ENCODE peak calls at places on chromosomes 3 and 15, in seven cellular contexts. L is effector memory CD4-positive, alpha-beta T cell; U is adrenal gland; V is Caco-2; Y is neural progenitor cell; G is CD8-positive, alpha-beta T cell; O is naive thymus-derived CD4-positive, alpha-beta T cell. H is an unnamed sample. For H3K9me3, the result is how much of the 10 kb centered on the place peaks cover.

GRCh38 chr15:58070801-58071418 is 5.4 kb upstream of the ALDH1A2 start:
- DNase-seq in L (no peak), U (peak), V (peak), Y (peak), G (peak), O (peak), H (peak)

GRCh38 chr3:36597422-36597821 is 166.9 kb downstream of the DCLK3 start:
- DNase-seq in L (no peak), U (no peak), V (peak), Y (peak), G (no peak), O (no peak), H (no peak)

GRCh38 chr3:182741214-182741613 is 52.1 kb upstream of the ATP11B start:
- DNase-seq in L (no peak), U (no peak), V (no peak), Y (no peak), G (no peak), O (no peak), H (no peak)

GRCh38 chr15:100902436-100903190 is 16.5 kb upstream of the LRRK1 start:
- DNase-seq in L (no peak), U (peak), V (no peak), Y (no peak), G (no peak), O (no peak), H (no peak)

GRCh38 chr3:143644370-143645089 is 203.7 kb downstream of the SLC9A9 start:
- DNase-seq in L (no peak), U (peak), V (peak), Y (peak), G (peak), O (peak), H (no peak)

GRCh38 chr3:155079795-155080546 is at the start of gene MME:
- DNase-seq in L (no peak), U (no peak), V (peak), Y (peak), G (no peak), O (no peak), H (no peak)

GRCh38 chr3:64093825-64094712 is 70.8 kb upstream of the PSMD6 start:
- DNase-seq in L (no peak), U (no peak), V (no peak), Y (no peak), G (no peak), O (no peak), H (no peak)

GRCh38 chr15:32919749-32920414 is 202.1 kb downstream of the GREM1 start:
- DNase-seq in L (no peak), U (no peak), V (no peak), Y (no peak), G (no peak), O (no peak), H (no peak)

GRCh38 chr3:181383760-181384159 is 328.0 kb upstream of the SOX2 start:
- DNase-seq in L (no peak), U (no peak), V (no peak), Y (peak), G (no peak), O (no peak), H (no peak)

GRCh38 chr15:33629647-33630046 is 318.9 kb downstream of the RYR3 start:
- DNase-seq in L (no peak), U (no peak), V (no peak), Y (no peak), G (no peak), O (no peak), H (no peak)

GRCh38 chr3:55162031-55162784 is 234.3 kb upstream of the LRTM1 start:
- DNase-seq in L (no peak), U (no peak), V (no peak), Y (no peak), G (no peak), O (no peak), H (no peak)

GRCh38 chr3:157111578-157111977 is 48.4 kb downstream of the CCNL1 start:
- DNase-seq in L (no peak), U (no peak), V (no peak), Y (no peak), G (no peak), O (no peak), H (no peak)

GRCh38 chr3:160170409-160171370 is 54.5 kb upstream of the C3orf80 start:
- DNase-seq in L (no peak), U (no peak), V (no peak), Y (no peak), G (no peak), O (no peak), H (no peak)

GRCh38 chr3:48518069-48518468 is 14.1 kb upstream of the SHISA5 start:
- DNase-seq in L (no peak), U (no peak), V (no peak), Y (no peak), G (no peak), O (no peak), H (no peak)

GRCh38 chr3:102156426-102156825 is 278.4 kb upstream of the ZPLD1 start:
- DNase-seq in L (no peak), U (peak), V (no peak), Y (no peak), G (no peak), O (no peak), H (no peak)

GRCh38 chr3:46926447-46926846 is 48.9 kb downstream of the PTH1R start:
- DNase-seq in L (no peak), U (no peak), V (no peak), Y (no peak), G (no peak), O (no peak), H (no peak)

GRCh38 chr15:29183071-29183831 is 86.4 kb downstream of the NSMCE3 start:
- DNase-seq in L (no peak), U (no peak), V (no peak), Y (no peak), G (no peak), O (no peak), H (no peak)

GRCh38 chr3:11009898-11010297 is 17.4 kb downstream of the SLC6A1 start:
- DNase-seq in L (no peak), U (no peak), V (no peak), Y (no peak), G (no peak), O (no peak), H (no peak)

GRCh38 chr3:57127849-57128566 is 37.1 kb downstream of the IL17RD start:
- DNase-seq in L (no peak), U (no peak), V (no peak), Y (no peak), G (no peak), O (no peak), H (no peak)

GRCh38 chr3:117633207-117633606 is 923.6 kb downstream of the TUSC7 start:
- DNase-seq in L (no peak), U (no peak), V (no peak), Y (no peak), G (no peak), O (no peak), H (no peak)
- H3K9me3 ChIP-seq in L (under half), U (under half), V (under half), Y (under half), G (under half), O (under half), H (under half)

GRCh38 chr15:47861186-47861585 is 143.9 kb downstream of the SEMA6D start:
- DNase-seq in L (no peak), U (no peak), V (no peak), Y (peak), G (no peak), O (no peak), H (no peak)

GRCh38 chr15:47856071-47856470 is 138.8 kb downstream of the SEMA6D start:
- DNase-seq in L (no peak), U (no peak), V (no peak), Y (no peak), G (no peak), O (no peak), H (no peak)

GRCh38 chr15:47862402-47862801 is 145.1 kb downstream of the SEMA6D start:
- DNase-seq in L (no peak), U (no peak), V (no peak), Y (no peak), G (no peak), O (no peak), H (no peak)

DNA sequence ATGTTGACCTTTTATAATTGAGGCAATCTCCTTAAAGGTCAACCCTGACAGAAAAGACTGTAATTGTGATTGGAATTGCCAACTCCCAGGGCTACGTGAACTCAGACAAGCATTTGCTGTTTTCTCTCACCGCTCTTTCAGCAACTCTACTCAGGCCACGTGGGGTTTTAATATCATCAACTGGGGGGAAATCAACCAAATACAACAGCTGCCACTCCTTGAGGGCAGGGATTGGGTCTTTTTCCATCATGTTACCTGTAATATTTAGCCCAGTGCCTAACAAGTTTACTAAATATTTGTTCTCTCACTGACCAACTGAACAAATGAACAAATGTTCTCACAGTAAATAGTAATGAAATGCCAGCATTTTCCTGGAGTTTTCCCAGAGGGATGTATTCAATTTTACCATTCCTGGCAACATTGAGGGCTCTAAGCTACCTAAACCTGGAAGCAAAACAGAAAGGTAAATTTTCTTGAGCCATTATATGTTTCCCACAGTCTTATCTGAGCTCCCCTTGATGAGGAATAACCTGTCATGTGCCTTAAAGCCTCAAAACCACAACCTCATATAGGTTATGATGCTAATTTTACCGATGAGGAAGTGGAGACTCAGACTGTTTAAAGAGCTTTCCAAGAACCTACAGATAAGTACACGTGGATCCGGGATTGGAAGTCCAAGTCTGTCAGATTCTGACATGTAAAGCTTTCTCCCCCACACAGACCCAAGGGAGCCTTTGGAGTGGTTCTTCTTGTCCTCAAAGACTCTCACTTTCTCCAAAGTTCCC is 140.3 kb downstream of the SEMA6D start:
- DNase-seq in L (no peak), U (no peak), V (no peak), Y (no peak), G (no peak), O (no peak), H (no peak)
- H3K9me3 ChIP-seq in L (under half), U (under half), V (under half), Y (under half), G (under half), O (under half), H (under half)

DNA sequence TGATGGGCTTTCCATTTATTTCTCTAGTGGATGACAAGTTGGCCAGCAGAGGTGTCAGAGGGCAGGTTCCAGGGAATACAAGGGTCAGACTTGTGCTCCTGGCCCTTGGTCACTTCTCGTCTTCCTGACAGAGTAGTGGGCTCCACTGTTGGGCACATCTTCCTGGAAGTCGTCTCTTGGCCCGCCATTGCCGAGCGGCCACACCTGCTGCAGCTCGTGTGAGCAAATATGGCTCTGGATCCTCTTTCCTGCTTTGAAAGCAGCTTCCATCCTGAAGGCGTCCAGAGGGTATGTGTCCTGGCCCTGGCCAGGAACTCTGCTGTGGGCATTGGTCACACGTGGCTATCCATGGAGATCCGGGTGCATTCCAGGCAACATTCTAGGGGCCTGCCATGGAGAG is 100.2 kb downstream of the SNRPN start:
- DNase-seq in L (no peak), U (no peak), V (no peak), Y (no peak), G (no peak), O (no peak), H (no peak)
- H3K9me3 ChIP-seq in L (half or more), U (half or more), V (half or more), Y (under half), G (half or more), O (half or more), H (half or more)

GRCh38 chr3:119427669-119428068 is 35.7 kb downstream of the TMEM39A start:
- DNase-seq in L (no peak), U (no peak), V (no peak), Y (peak), G (no peak), O (no peak), H (no peak)
- H3K9me3 ChIP-seq in L (under half), U (under half), V (under half), Y (under half), G (under half), O (under half), H (under half)

DNA sequence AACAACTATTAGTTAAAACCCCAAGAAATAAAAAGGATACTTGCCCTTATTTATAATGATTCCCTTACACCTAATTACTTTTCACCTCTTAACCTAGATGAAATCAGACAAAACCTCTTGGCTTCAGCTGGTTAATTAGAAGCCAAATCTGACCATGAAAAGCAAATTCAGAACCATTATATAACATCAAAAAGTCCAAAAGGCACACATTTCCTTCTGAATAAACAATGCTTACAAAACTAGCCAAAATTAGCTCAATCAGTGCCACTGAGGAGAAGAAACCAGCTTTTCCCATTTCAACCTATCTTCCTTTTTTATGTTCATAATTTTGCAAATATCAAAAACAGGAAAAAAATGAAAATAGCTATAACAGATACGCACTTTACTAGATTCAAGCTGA is 3.2 kb downstream of the EHHADH start:
- DNase-seq in L (no peak), U (no peak), V (no peak), Y (no peak), G (no peak), O (no peak), H (no peak)
- H3K9me3 ChIP-seq in L (under half), U (under half), V (under half), Y (under half), G (under half), O (under half), H (under half)

GRCh38 chr3:61218508-61218907 is 32.7 kb downstream of the FHIT start:
- DNase-seq in L (no peak), U (no peak), V (no peak), Y (no peak), G (no peak), O (no peak), H (no peak)
- H3K9me3 ChIP-seq in L (under half), U (under half), V (under half), Y (under half), G (under half), O (under half), H (under half)

GRCh38 chr3:175818811-175819464 is 959.8 kb downstream of the NAALADL2 start:
- DNase-seq in L (no peak), U (no peak), V (no peak), Y (no peak), G (no peak), O (no peak), H (no peak)
- H3K9me3 ChIP-seq in L (under half), U (under half), V (under half), Y (under half), G (under half), O (under half), H (under half)

GRCh38 chr3:19455546-19455945 is 307.2 kb downstream of the KCNH8 start:
- DNase-seq in L (no peak), U (no peak), V (no peak), Y (no peak), G (no peak), O (no peak), H (no peak)
- H3K9me3 ChIP-seq in L (under half), U (under half), V (under half), Y (under half), G (under half), O (under half), H (under half)